ENCODE peak calls at places on chromosomes 7 and 10, in eight cellular contexts. X, R, U, Y, M, F, L and T are unnamed samples.

GRCh38 chr7:116552616-116553015 is 27.8 kb downstream of the CAV1 start:
- DNase-seq in U (no peak), R (peak), F (peak), X (no peak), M (no peak), L (no peak), Y (no peak), T (no peak)

GRCh38 chr7:38310601-38311057 is 37.2 kb upstream of the TARP start:
- DNase-seq in U (no peak), Y (no peak), R (no peak), F (peak), M (peak), L (peak), X (no peak), T (no peak)

GRCh38 chr10:12484945-12485805 is 135.8 kb downstream of the CAMK1D start:
- DNase-seq in Y (peak), F (no peak), L (no peak), X (no peak), R (no peak), M (peak), U (no peak), T (peak)

GRCh38 chr7:150974468-150975391 is 3.4 kb downstream of the KCNH2 start:
- DNase-seq in L (no peak), F (no peak), R (peak), M (peak), Y (peak), U (peak), X (peak), T (peak)

GRCh38 chr10:11242443-11243386 is 225.0 kb downstream of the CELF2 start:
- DNase-seq in M (peak), L (no peak), U (no peak), Y (no peak), R (no peak), X (no peak), F (peak), T (no peak)

GRCh38 chr10:121696854-121697253 is 98.6 kb upstream of the FGFR2 start:
- DNase-seq in F (no peak), L (no peak), Y (no peak), X (no peak), M (no peak), U (peak), R (peak), T (peak)

GRCh38 chr10:77043364-77043763 is 594.2 kb downstream of the KCNMA1 start:
- DNase-seq in L (no peak), R (no peak), Y (no peak), M (no peak), X (no peak), U (no peak), F (no peak), T (no peak)

GRCh38 chr10:23293973-23294372 is 50.6 kb downstream of the C10orf67 start:
- DNase-seq in X (no peak), M (no peak), L (no peak), U (no peak), R (no peak), F (no peak), Y (no peak), T (no peak)

GRCh38 chr7:4667776-4668509 is 14.2 kb upstream of the FOXK1 start:
- DNase-seq in L (no peak), M (no peak), F (no peak), Y (no peak), X (no peak), U (no peak), R (no peak), T (no peak)

GRCh38 chr10:77983384-77984341 is 45.7 kb downstream of the POLR3A start:
- DNase-seq in M (no peak), L (no peak), X (no peak), Y (no peak), F (peak), U (no peak), R (peak), T (no peak)

GRCh38 chr7:33854178-33854577 is 51.2 kb upstream of the BMPER start:
- DNase-seq in Y (no peak), L (no peak), U (no peak), R (no peak), M (no peak), F (peak), X (no peak), T (no peak)

GRCh38 chr10:127945335-127945734 is 38.4 kb downstream of the PTPRE start:
- DNase-seq in F (peak), U (no peak), Y (no peak), X (peak), M (no peak), R (peak), L (peak), T (no peak)

GRCh38 chr10:46547881-46548780 is 8.3 kb downstream of the GPRIN2 start:
- DNase-seq in F (no peak), Y (no peak), R (no peak), L (no peak), U (peak), M (peak), X (no peak), T (no peak)

GRCh38 chr10:110632591-110633215 is 11.4 kb upstream of the RBM20 start:
- DNase-seq in Y (no peak), L (no peak), U (no peak), X (no peak), R (no peak), M (no peak), F (no peak), T (no peak)

GRCh38 chr10:12981570-12981969 is 19.9 kb downstream of the CCDC3 start:
- DNase-seq in M (no peak), Y (no peak), R (peak), X (no peak), F (no peak), U (no peak), L (no peak), T (no peak)

GRCh38 chr7:10282909-10283308 is 690.8 kb upstream of the PHF14 start:
- DNase-seq in Y (no peak), X (no peak), M (no peak), U (no peak), R (no peak), L (no peak), F (no peak), T (no peak)

GRCh38 chr7:82605247-82605864 is 161.8 kb upstream of the CACNA2D1 start:
- DNase-seq in X (no peak), U (peak), L (no peak), M (no peak), R (peak), F (peak), Y (no peak), T (no peak)

GRCh38 chr10:122258136-122259074 is 12.7 kb upstream of the BTBD16 start:
- DNase-seq in Y (no peak), U (no peak), F (peak), X (no peak), L (no peak), M (no peak), R (no peak), T (no peak)

GRCh38 chr10:89398003-89398749 is 5.8 kb downstream of the IFIT1 start:
- DNase-seq in U (no peak), X (no peak), F (no peak), L (no peak), R (no peak), M (no peak), Y (no peak), T (no peak)

GRCh38 chr7:15686209-15686956 is at the start of gene MEOX2:
- DNase-seq in U (peak), M (peak), L (no peak), X (no peak), R (no peak), Y (no peak), F (peak), T (peak)

GRCh38 chr7:108329514-108329913 is 126.7 kb downstream of the NRCAM start:
- DNase-seq in R (no peak), L (no peak), M (no peak), Y (no peak), F (no peak), X (no peak), U (no peak), T (no peak)

GRCh38 chr10:71158251-71158650 is 54.1 kb upstream of the UNC5B start:
- DNase-seq in X (no peak), Y (no peak), L (no peak), R (no peak), F (no peak), U (no peak), M (no peak), T (no peak)

GRCh38 chr10:122249991-122250750 is 20.9 kb upstream of the BTBD16 start:
- DNase-seq in U (no peak), F (no peak), Y (no peak), X (no peak), L (no peak), M (peak), R (no peak), T (no peak)

GRCh38 chr7:130227883-130228575 is 20.4 kb downstream of the SSMEM1 start:
- DNase-seq in U (no peak), Y (no peak), M (no peak), R (no peak), X (no peak), L (no peak), F (no peak), T (no peak)

GRCh38 chr10:105579112-105579511 is 938.0 kb downstream of the SORCS3 start:
- DNase-seq in M (no peak), R (no peak), X (no peak), Y (no peak), L (no peak), U (no peak), F (no peak), T (no peak)

GRCh38 chr7:156650042-156650441 is 9.5 kb downstream of the RNF32 start:
- DNase-seq in F (peak), R (peak), M (no peak), L (no peak), X (no peak), U (peak), Y (no peak), T (no peak)